ENCODE peak calls at places on chromosomes 3 and 15, in seven cellular contexts. C, K, N, L, Q, R and V are unnamed samples.

GRCh38 chr3:98596087-98596486 is 2.7 kb upstream of the CPOX start:
- DNase-seq in K (no peak), N (no peak), Q (no peak), C (no peak), L (no peak), R (no peak), V (no peak)

GRCh38 chr15:79653533-79653932 is 221.4 kb downstream of the MINAR1 start:
- DNase-seq in C (no peak), L (no peak), K (no peak), N (no peak), R (no peak), Q (no peak), V (no peak)

GRCh38 chr3:170493712-170494182 is 75.1 kb downstream of the CLDN11 start:
- DNase-seq in K (no peak), N (no peak), C (peak), R (no peak), L (no peak), Q (no peak), V (no peak)

GRCh38 chr15:55198706-55199105 is 2.0 kb upstream of the RSL24D1 start:
- DNase-seq in Q (no peak), R (no peak), C (no peak), L (no peak), N (no peak), K (no peak), V (no peak)

GRCh38 chr15:51267047-51267713 is 71.2 kb downstream of the CYP19A1 start:
- DNase-seq in K (peak), R (no peak), Q (no peak), L (no peak), N (no peak), C (no peak), V (peak)

GRCh38 chr15:71291247-71291646 is 176.0 kb downstream of the THSD4 start:
- DNase-seq in R (no peak), K (no peak), Q (no peak), L (no peak), N (no peak), C (no peak), V (no peak)

GRCh38 chr15:80160570-80161156 is 7.9 kb downstream of the FAH start:
- DNase-seq in Q (no peak), C (peak), K (no peak), L (peak), N (peak), R (peak), V (no peak)

GRCh38 chr15:92527197-92527596 is 128.4 kb downstream of the FAM174B start:
- DNase-seq in N (no peak), C (no peak), K (no peak), R (no peak), L (no peak), Q (peak), V (no peak)

GRCh38 chr3:119035014-119035346 is 334 bp upstream of the IGSF11 start:
- DNase-seq in Q (no peak), R (no peak), C (no peak), K (no peak), L (no peak), N (no peak), V (peak)

GRCh38 chr3:118472586-118472985 is 562.1 kb downstream of the IGSF11 start:
- DNase-seq in C (peak), N (no peak), Q (no peak), L (peak), K (no peak), R (no peak), V (no peak)